ENCODE peak calls at places on chromosomes 5 and 9, in six cellular contexts. One of them, this sample, is unnamed.

GRCh38 chr9:126675147-126675467 is 61.4 kb downstream of the LMX1B start:
- DNase-seq in T-helper 2 cell: no peak
- DNase-seq in activated naive CD4-positive, alpha-beta T cell: no peak
- DNase-seq in hippocampal formation: no peak
- DNase-seq in left cardiac atrium: no peak
- DNase-seq in WTC11: no peak
- DNase-seq in this sample: no peak

GRCh38 chr9:911003-911402 is 65.5 kb upstream of the DMRT3 start:
- DNase-seq in WTC11: peak; percentile 41
- DNase-seq in activated naive CD4-positive, alpha-beta T cell: no peak
- DNase-seq in left cardiac atrium: no peak
- DNase-seq in hippocampal formation: no peak
- DNase-seq in T-helper 2 cell: no peak
- DNase-seq in this sample: no peak

GRCh38 chr5:128328479-128328878 is 209.6 kb downstream of the FBN2 start:
- DNase-seq in WTC11: no peak
- DNase-seq in activated naive CD4-positive, alpha-beta T cell: no peak
- DNase-seq in left cardiac atrium: no peak
- DNase-seq in T-helper 2 cell: no peak
- DNase-seq in hippocampal formation: no peak
- DNase-seq in this sample: no peak

GRCh38 chr9:97855486-97855875 is 2.5 kb downstream of the FOXE1 start:
- DNase-seq in activated naive CD4-positive, alpha-beta T cell: no peak
- DNase-seq in WTC11: no peak
- DNase-seq in T-helper 2 cell: no peak
- DNase-seq in left cardiac atrium: no peak
- DNase-seq in hippocampal formation: no peak
- DNase-seq in this sample: no peak

GRCh38 chr9:111828193-111828592 is 33.5 kb upstream of the SHOC1 start:
- DNase-seq in activated naive CD4-positive, alpha-beta T cell: no peak
- DNase-seq in WTC11: no peak
- DNase-seq in left cardiac atrium: no peak
- DNase-seq in hippocampal formation: no peak
- DNase-seq in T-helper 2 cell: no peak
- DNase-seq in this sample: peak; percentile 37

GRCh38 chr9:69412741-69413150 is 87.7 kb downstream of the ENTREP1 start:
- DNase-seq in T-helper 2 cell: no peak
- DNase-seq in WTC11: peak; percentile 90
- DNase-seq in activated naive CD4-positive, alpha-beta T cell: no peak
- DNase-seq in left cardiac atrium: peak; percentile 83
- DNase-seq in hippocampal formation: no peak
- DNase-seq in this sample: peak; percentile 74

GRCh38 chr5:142819816-142820215 is 49.6 kb downstream of the ARHGAP26 start:
- DNase-seq in left cardiac atrium: no peak
- DNase-seq in WTC11: no peak
- DNase-seq in T-helper 2 cell: no peak
- DNase-seq in activated naive CD4-positive, alpha-beta T cell: no peak
- DNase-seq in hippocampal formation: no peak
- DNase-seq in this sample: no peak

GRCh38 chr9:126773004-126773607 is 31.7 kb upstream of the ZBTB43 start:
- DNase-seq in WTC11: peak; percentile 66
- DNase-seq in left cardiac atrium: no peak
- DNase-seq in T-helper 2 cell: no peak
- DNase-seq in hippocampal formation: no peak
- DNase-seq in activated naive CD4-positive, alpha-beta T cell: no peak
- DNase-seq in this sample: no peak

GRCh38 chr9:76564300-76564699 is 105.3 kb downstream of the GCNT1 start:
- DNase-seq in T-helper 2 cell: no peak
- DNase-seq in left cardiac atrium: no peak
- DNase-seq in WTC11: no peak
- DNase-seq in hippocampal formation: no peak
- DNase-seq in activated naive CD4-positive, alpha-beta T cell: no peak
- DNase-seq in this sample: peak; percentile 89

GRCh38 chr9:84996716-84997115 is 327.2 kb downstream of the NTRK2 start:
- DNase-seq in left cardiac atrium: no peak
- DNase-seq in WTC11: no peak
- DNase-seq in activated naive CD4-positive, alpha-beta T cell: no peak
- DNase-seq in hippocampal formation: no peak
- DNase-seq in T-helper 2 cell: no peak
- DNase-seq in this sample: no peak

GRCh38 chr5:67536892-67537291 is 340.3 kb upstream of the CD180 start:
- DNase-seq in left cardiac atrium: no peak
- DNase-seq in activated naive CD4-positive, alpha-beta T cell: no peak
- DNase-seq in T-helper 2 cell: no peak
- DNase-seq in WTC11: no peak
- DNase-seq in hippocampal formation: no peak
- DNase-seq in this sample: peak; percentile 5

GRCh38 chr5:57468481-57469165 is 14.0 kb downstream of the ACTBL2 start:
- DNase-seq in WTC11: no peak
- DNase-seq in left cardiac atrium: no peak
- DNase-seq in T-helper 2 cell: no peak
- DNase-seq in activated naive CD4-positive, alpha-beta T cell: no peak
- DNase-seq in hippocampal formation: no peak
- DNase-seq in this sample: no peak

GRCh38 chr5:10553476-10553875 is 10.4 kb upstream of the ANKRD33B start:
- DNase-seq in T-helper 2 cell: no peak
- DNase-seq in WTC11: no peak
- DNase-seq in hippocampal formation: no peak
- DNase-seq in activated naive CD4-positive, alpha-beta T cell: no peak
- DNase-seq in left cardiac atrium: no peak
- DNase-seq in this sample: no peak

GRCh38 chr5:174300941-174301761 is 255.6 kb downstream of the NSG2 start:
- DNase-seq in left cardiac atrium: no peak
- DNase-seq in activated naive CD4-positive, alpha-beta T cell: no peak
- DNase-seq in hippocampal formation: no peak
- DNase-seq in T-helper 2 cell: no peak
- DNase-seq in WTC11: no peak
- DNase-seq in this sample: no peak

GRCh38 chr5:6404129-6404528 is 25.8 kb upstream of the MED10 start:
- DNase-seq in left cardiac atrium: no peak
- DNase-seq in hippocampal formation: no peak
- DNase-seq in T-helper 2 cell: no peak
- DNase-seq in activated naive CD4-positive, alpha-beta T cell: no peak
- DNase-seq in WTC11: no peak
- DNase-seq in this sample: no peak

GRCh38 chr5:392431-392988 is 50.5 kb upstream of the EXOC3 start:
- DNase-seq in hippocampal formation: no peak
- DNase-seq in left cardiac atrium: peak; percentile 17
- DNase-seq in activated naive CD4-positive, alpha-beta T cell: peak; percentile 31
- DNase-seq in T-helper 2 cell: peak; percentile 66
- DNase-seq in WTC11: peak; percentile 27
- DNase-seq in this sample: peak; percentile 30

GRCh38 chr9:33025572-33026347 is 687 bp downstream of the DNAJA1 start:
- DNase-seq in WTC11: peak; percentile 82
- DNase-seq in hippocampal formation: no peak
- DNase-seq in T-helper 2 cell: peak; percentile 72
- DNase-seq in left cardiac atrium: peak; percentile 62
- DNase-seq in activated naive CD4-positive, alpha-beta T cell: peak; percentile 67
- DNase-seq in this sample: peak; percentile 84

GRCh38 chr5:160460377-160461049 is 38.9 kb downstream of the PTTG1 start:
- DNase-seq in hippocampal formation: no peak
- DNase-seq in T-helper 2 cell: no peak
- DNase-seq in left cardiac atrium: no peak
- DNase-seq in activated naive CD4-positive, alpha-beta T cell: no peak
- DNase-seq in WTC11: no peak
- DNase-seq in this sample: no peak

GRCh38 chr9:132042324-132042723 is 37.3 kb downstream of the MED27 start:
- DNase-seq in T-helper 2 cell: no peak
- DNase-seq in left cardiac atrium: no peak
- DNase-seq in hippocampal formation: no peak
- DNase-seq in WTC11: no peak
- DNase-seq in activated naive CD4-positive, alpha-beta T cell: no peak
- DNase-seq in this sample: peak; percentile 82

GRCh38 chr5:37857696-37858095 is 17.9 kb upstream of the GDNF start:
- DNase-seq in activated naive CD4-positive, alpha-beta T cell: no peak
- DNase-seq in left cardiac atrium: no peak
- DNase-seq in T-helper 2 cell: no peak
- DNase-seq in hippocampal formation: no peak
- DNase-seq in WTC11: no peak
- DNase-seq in this sample: no peak

GRCh38 chr5:145104106-145104505 is 731.0 kb downstream of the PRELID2 start:
- DNase-seq in hippocampal formation: no peak
- DNase-seq in T-helper 2 cell: no peak
- DNase-seq in left cardiac atrium: no peak
- DNase-seq in WTC11: no peak
- DNase-seq in activated naive CD4-positive, alpha-beta T cell: no peak
- DNase-seq in this sample: no peak

This sample was measured in endothelial cell of umbilical vein.